ENCODE peak calls at places on chromosomes 16 and 17, in four cellular contexts. W is substantia nigra, C is GM10248, I is WTC11. J is an unnamed sample.

GRCh38 chr17:4375039-4375748 is 8.7 kb upstream of the UBE2G1 start:
- DNase-seq in W (no peak), C (peak; percentile 71), I (no peak), J (peak; percentile 73)

GRCh38 chr16:70395345-70395901 is 43.5 kb downstream of the ST3GAL2 start:
- DNase-seq in W (peak; percentile 12), C (peak; percentile 84), I (peak; percentile 93), J (peak; percentile 76)

GRCh38 chr16:85042126-85042525 is 14.5 kb downstream of the KIAA0513 start:
- DNase-seq in W (no peak), C (no peak), I (no peak), J (no peak)

GRCh38 chr16:35585411-35585810 is 2126.0 kb downstream of the TP53TG3F start:
- DNase-seq in W (no peak), C (no peak), I (no peak), J (no peak)

GRCh38 chr16:3401719-3402397 is 843 bp downstream of the ZNF174 start:
- DNase-seq in W (no peak), C (peak; percentile 20), I (peak; percentile 33), J (no peak)

GRCh38 chr16:71358464-71359031 is at the start of gene CALB2:
- DNase-seq in W (peak; percentile 6), C (peak; percentile 85), I (peak; percentile 81), J (peak; percentile 88)

GRCh38 chr17:16407911-16408588 is 7.3 kb upstream of the TRPV2 start:
- DNase-seq in W (peak; percentile 52), C (peak; percentile 87), I (peak; percentile 60), J (peak; percentile 57)

GRCh38 chr16:72285728-72286127 is 113.8 kb upstream of the PMFBP1 start:
- DNase-seq in W (no peak), C (no peak), I (no peak), J (no peak)

GRCh38 chr17:73769480-73769879 is 125.2 kb upstream of the SDK2 start:
- DNase-seq in W (no peak), C (no peak), I (no peak), J (no peak)

GRCh38 chr17:39782980-39783379 is 45.2 kb downstream of the GRB7 start:
- DNase-seq in W (no peak), C (no peak), I (no peak), J (no peak)

GRCh38 chr17:73203788-73204479 is 11.1 kb downstream of the COG1 start:
- DNase-seq in W (no peak), C (no peak), I (no peak), J (no peak)

GRCh38 chr16:77842468-77842867 is 54.1 kb downstream of the VAT1L start:
- DNase-seq in W (no peak), C (no peak), I (no peak), J (no peak)

GRCh38 chr17:79919164-79919585 is 79.9 kb upstream of the CBX4 start:
- DNase-seq in W (peak; percentile 85), C (no peak), I (no peak), J (no peak)

GRCh38 chr17:65191805-65192740 is 54.9 kb downstream of the RGS9 start:
- DNase-seq in W (no peak), C (no peak), I (no peak), J (no peak)

GRCh38 chr16:10579965-10580918 is at the start of gene EMP2:
- DNase-seq in W (peak; percentile 10), C (peak; percentile 52), I (peak; percentile 80), J (no peak)

GRCh38 chr17:10875411-10875810 is 37.5 kb upstream of the PIRT start:
- DNase-seq in W (peak; percentile 42), C (peak; percentile 16), I (peak; percentile 45), J (no peak)

GRCh38 chr17:40168262-40168832 is 8.9 kb upstream of the RAPGEFL1 start:
- DNase-seq in W (peak; percentile 24), C (peak; percentile 71), I (no peak), J (peak; percentile 54)

GRCh38 chr16:391885-392335 is 5.1 kb upstream of the NME4 start:
- DNase-seq in W (peak; percentile 42), C (peak; percentile 62), I (peak; percentile 88), J (peak; percentile 78)

GRCh38 chr16:2969545-2970521 is 685 bp downstream of the PAQR4 start:
- DNase-seq in W (peak; percentile 36), C (peak; percentile 87), I (peak; percentile 85), J (peak; percentile 62)